ENCODE peak calls at places on chromosome 17, in seven cellular contexts. P, D, E, S, I, H and V are unnamed samples.
A peak's percentile ranks its signal among the peaks of the same experiment; 100 is the strongest.

GRCh38 chr17:75636381-75637142 is 3.3 kb downstream of the SMIM5 start:
- DNase-seq in P (no peak), D (no peak), E (no peak), S (no peak), I (no peak), H (no peak), V (no peak)

GRCh38 chr17:42792545-42792944 is 6.0 kb downstream of the COA3 start:
- DNase-seq in P (no peak), D (no peak), E (no peak), S (no peak), I (no peak), H (no peak), V (no peak)

GRCh38 chr17:15468142-15468541 is 721 bp upstream of the CDRT4 start:
- DNase-seq in P (no peak), D (no peak), E (no peak), S (no peak), I (no peak), H (no peak), V (no peak)

GRCh38 chr17:20997711-20998570 is 44.9 kb downstream of the USP22 start:
- DNase-seq in P (no peak), D (no peak), E (no peak), S (no peak), I (no peak), H (no peak), V (no peak)

GRCh38 chr17:34858941-34859562 is 102.2 kb downstream of the CCT6B start:
- DNase-seq in P (no peak), D (no peak), E (no peak), S (no peak), I (no peak), H (no peak), V (no peak)

GRCh38 chr17:62760059-62760887 is 47.8 kb downstream of the MARCHF10 start:
- DNase-seq in P (no peak), D (no peak), E (peak; percentile 81), S (no peak), I (no peak), H (no peak), V (no peak)

GRCh38 chr17:40366861-40367518 is 2.5 kb upstream of the GJD3 start:
- DNase-seq in P (no peak), D (no peak), E (no peak), S (no peak), I (no peak), H (no peak), V (no peak)

GRCh38 chr17:10610821-10611323 is 46.2 kb downstream of the MYH3 start:
- DNase-seq in P (no peak), D (no peak), E (no peak), S (no peak), I (no peak), H (no peak), V (no peak)

GRCh38 chr17:57294075-57294474 is 37.8 kb downstream of the MSI2 start:
- DNase-seq in P (no peak), D (no peak), E (no peak), S (no peak), I (no peak), H (no peak), V (no peak)

GRCh38 chr17:63096426-63096825 is 130.4 kb downstream of the TANC2 start:
- DNase-seq in P (no peak), D (no peak), E (no peak), S (no peak), I (no peak), H (no peak), V (no peak)

GRCh38 chr17:48148029-48148759 is 40.6 kb downstream of the SNX11 start:
- DNase-seq in P (no peak), D (no peak), E (no peak), S (no peak), I (no peak), H (no peak), V (no peak)

GRCh38 chr17:54901230-54901847 is 687 bp downstream of the TOM1L1 start:
- DNase-seq in P (no peak), D (peak; percentile 48), E (peak; percentile 48), S (no peak), I (no peak), H (peak; percentile 89), V (no peak)

GRCh38 chr17:74750327-74751069 is 2.1 kb downstream of the NHERF1 start:
- DNase-seq in P (no peak), D (peak; percentile 64), E (no peak), S (no peak), I (no peak), H (no peak), V (no peak)

GRCh38 chr17:41678411-41678906 is 10.2 kb upstream of the EIF1 start:
- DNase-seq in P (no peak), D (no peak), E (peak; percentile 30), S (no peak), I (no peak), H (no peak), V (no peak)

GRCh38 chr17:15944720-15945492 is at the start of gene ADORA2B:
- DNase-seq in P (peak; percentile 28), D (peak; percentile 75), E (peak; percentile 87), S (peak; percentile 69), I (peak; percentile 47), H (peak; percentile 71), V (peak; percentile 28)

GRCh38 chr17:79864147-79864546 is 24.9 kb upstream of the CBX4 start:
- DNase-seq in P (no peak), D (no peak), E (no peak), S (no peak), I (no peak), H (no peak), V (no peak)

GRCh38 chr17:29250666-29251065 is 4.0 kb downstream of the CRYBA1 start:
- DNase-seq in P (no peak), D (no peak), E (peak; percentile 28), S (no peak), I (no peak), H (no peak), V (no peak)

GRCh38 chr17:1742371-1743093 is at the start of gene SERPINF2:
- DNase-seq in P (no peak), D (no peak), E (no peak), S (no peak), I (no peak), H (no peak), V (no peak)

GRCh38 chr17:19574956-19575355 is 41.3 kb downstream of the SLC47A1 start:
- DNase-seq in P (no peak), D (no peak), E (no peak), S (no peak), I (no peak), H (no peak), V (no peak)

GRCh38 chr17:78485416-78486168 is 91.6 kb downstream of the DNAH17 start:
- DNase-seq in P (no peak), D (no peak), E (no peak), S (no peak), I (no peak), H (no peak), V (no peak)

GRCh38 chr17:80363518-80364090 is 51.4 kb upstream of the ENDOV start:
- DNase-seq in P (no peak), D (no peak), E (no peak), S (no peak), I (no peak), H (no peak), V (no peak)

GRCh38 chr17:30093463-30094147 is 23.0 kb upstream of the NSRP1 start:
- DNase-seq in P (peak; percentile 15), D (peak; percentile 40), E (peak; percentile 71), S (peak; percentile 47), I (no peak), H (peak; percentile 82), V (no peak)

GRCh38 chr17:1590031-1590746 is 27.6 kb upstream of the PITPNA start:
- DNase-seq in P (no peak), D (peak; percentile 85), E (peak; percentile 77), S (no peak), I (no peak), H (peak; percentile 95), V (no peak)

GRCh38 chr17:58186591-58186990 is 5.9 kb upstream of the EPX start:
- DNase-seq in P (no peak), D (no peak), E (no peak), S (no peak), I (no peak), H (no peak), V (no peak)

GRCh38 chr17:67663445-67663844 is 54.3 kb upstream of the NOL11 start:
- DNase-seq in P (no peak), D (no peak), E (no peak), S (no peak), I (no peak), H (no peak), V (no peak)
- TF ChIP-seq CTCF in P (no peak), D (no peak), E (no peak), S (no peak), I (no peak), H (no peak), V (no peak)

GRCh38 chr17:33292981-33293867 is at the start of gene ASIC2:
- DNase-seq in P (no peak), D (peak; percentile 65), E (no peak), S (peak; percentile 25), I (no peak), H (peak; percentile 53), V (no peak)
- TF ChIP-seq CTCF in P (no peak), D (no peak), E (no peak), S (no peak), I (no peak), H (no peak), V (no peak)

GRCh38 chr17:37711113-37711512 is 33.7 kb downstream of the HNF1B start:
- DNase-seq in P (no peak), D (no peak), E (no peak), S (no peak), I (no peak), H (no peak), V (no peak)

GRCh38 chr17:37708616-37709212 is 36.1 kb downstream of the HNF1B start:
- DNase-seq in P (no peak), D (peak; percentile 76), E (no peak), S (no peak), I (no peak), H (no peak), V (no peak)

GRCh38 chr17:37708008-37708615 is 36.7 kb downstream of the HNF1B start:
- DNase-seq in P (no peak), D (peak; percentile 86), E (no peak), S (no peak), I (no peak), H (no peak), V (no peak)

GRCh38 chr17:37713028-37713431 is 31.8 kb downstream of the HNF1B start:
- DNase-seq in P (no peak), D (no peak), E (no peak), S (no peak), I (no peak), H (no peak), V (no peak)

GRCh38 chr17:37710344-37710886 is 34.4 kb downstream of the HNF1B start:
- DNase-seq in P (peak; percentile 85), D (peak; percentile 96), E (peak; percentile 66), S (peak; percentile 73), I (no peak), H (no peak), V (no peak)
- TF ChIP-seq CTCF in P (peak; percentile 25), D (no peak), E (no peak), S (peak; percentile 30), I (no peak), H (no peak), V (no peak)

DNA sequence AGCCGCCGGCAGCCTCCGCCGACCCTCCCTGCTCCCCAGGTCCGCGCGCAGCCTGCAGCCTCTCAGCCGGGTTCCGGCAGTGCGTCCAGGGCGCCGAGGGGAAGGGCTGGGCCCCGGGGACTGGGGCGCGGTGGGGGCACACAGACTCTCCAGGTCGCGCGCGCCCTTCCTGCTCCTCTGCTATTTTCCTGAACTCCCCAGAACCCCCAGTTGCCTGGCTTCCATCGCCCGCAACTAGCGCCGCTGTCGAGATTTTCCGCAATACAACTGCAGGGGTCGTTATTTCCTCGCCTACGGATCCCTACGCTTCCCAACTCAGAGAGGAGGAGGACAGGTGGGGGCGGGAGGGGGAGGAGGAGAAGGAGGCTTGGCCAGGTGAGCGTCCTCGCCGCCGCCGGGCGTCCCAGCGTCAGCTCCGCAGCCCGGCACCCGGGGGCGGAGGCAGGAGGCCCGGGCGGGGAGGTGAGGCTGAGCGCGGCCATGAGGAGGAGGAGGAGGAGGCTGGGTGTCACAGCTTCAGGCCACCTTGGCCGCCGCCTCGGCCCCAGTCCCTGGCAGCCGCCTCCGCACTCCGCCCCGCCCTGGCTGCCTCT is at the start of gene CA10:
- DNase-seq in P (no peak), D (no peak), E (no peak), S (peak; percentile 26), I (no peak), H (no peak), V (no peak)
- TF ChIP-seq CTCF in P (no peak), D (no peak), E (no peak), S (peak; percentile 47), I (no peak), H (no peak), V (no peak)